ENCODE peak calls at places on chromosomes 2 and 18, in six cellular contexts. M is neural crest cell, Q is esophagus squamous epithelium, E is fibroblast of mammary gland, S is thoracic aorta, Z is BE2C. U is an unnamed sample.

GRCh38 chr18:7889515-7889914 is 322.4 kb downstream of the PTPRM start:
- DNase-seq in M (no peak), Q (no peak), E (no peak), S (no peak), Z (no peak), U (no peak)

GRCh38 chr18:74806700-74807416 is 209.2 kb downstream of the ZNF407 start:
- DNase-seq in M (no peak), Q (no peak), E (peak; percentile 88), S (no peak), Z (no peak), U (no peak)

GRCh38 chr2:15603044-15603765 is 11.5 kb downstream of the DDX1 start:
- DNase-seq in M (no peak), Q (no peak), E (no peak), S (no peak), Z (no peak), U (no peak)

GRCh38 chr18:10285283-10285640 is 169.2 kb upstream of the APCDD1 start:
- DNase-seq in M (no peak), Q (no peak), E (no peak), S (no peak), Z (no peak), U (no peak)

GRCh38 chr2:227817940-227818568 is 4.4 kb downstream of the CCL20 start:
- DNase-seq in M (no peak), Q (peak; percentile 64), E (peak; percentile 100), S (peak; percentile 100), Z (peak; percentile 21), U (peak; percentile 94)

GRCh38 chr18:7164610-7165009 is 47.0 kb upstream of the LAMA1 start:
- DNase-seq in M (no peak), Q (no peak), E (peak; percentile 53), S (no peak), Z (no peak), U (no peak)

GRCh38 chr2:48543895-48544294 is 13.9 kb downstream of the STON1 start:
- DNase-seq in M (no peak), Q (no peak), E (no peak), S (no peak), Z (no peak), U (no peak)

GRCh38 chr2:32212293-32212692 is 46.6 kb downstream of the SLC30A6 start:
- DNase-seq in M (no peak), Q (no peak), E (no peak), S (no peak), Z (no peak), U (no peak)

GRCh38 chr18:26460449-26461091 is 87.8 kb downstream of the KCTD1 start:
- DNase-seq in M (no peak), Q (no peak), E (no peak), S (no peak), Z (no peak), U (no peak)

GRCh38 chr2:43818761-43819160 is 19.9 kb downstream of the ABCG5 start:
- DNase-seq in M (no peak), Q (no peak), E (peak; percentile 75), S (no peak), Z (no peak), U (peak; percentile 44)

GRCh38 chr2:69151974-69152373 is 139.0 kb downstream of the ANTXR1 start:
- DNase-seq in M (no peak), Q (no peak), E (no peak), S (no peak), Z (no peak), U (no peak)

GRCh38 chr2:112010751-112011150 is 44.3 kb upstream of the TMEM87B start:
- DNase-seq in M (no peak), Q (no peak), E (no peak), S (no peak), Z (no peak), U (no peak)

GRCh38 chr2:134310450-134311079 is 56.7 kb downstream of the MGAT5 start:
- DNase-seq in M (no peak), Q (no peak), E (peak; percentile 4), S (peak; percentile 19), Z (peak; percentile 44), U (no peak)

GRCh38 chr18:64659186-64659585 is 510.3 kb upstream of the LINC00305 start:
- DNase-seq in M (no peak), Q (no peak), E (no peak), S (no peak), Z (no peak), U (no peak)

DNA sequence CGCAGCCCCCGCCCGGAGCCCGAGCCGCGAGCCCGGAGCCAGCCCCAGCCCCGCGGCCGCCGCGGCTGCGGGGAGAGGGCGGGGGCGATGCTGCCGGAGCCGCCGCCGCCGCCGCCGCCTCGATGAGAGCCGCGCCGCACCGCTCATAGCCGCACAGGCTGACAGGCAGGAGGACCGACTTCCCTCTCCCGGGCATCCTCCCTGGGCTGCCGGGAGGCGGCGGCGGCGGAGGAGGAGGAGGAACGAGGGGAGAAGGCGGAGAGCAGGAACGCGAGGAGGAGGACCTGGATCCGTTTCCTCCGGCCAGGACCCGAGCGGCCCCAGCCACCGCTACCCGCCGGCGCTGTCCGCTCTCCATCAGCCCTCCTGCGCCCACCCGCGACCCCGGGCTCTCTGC is 370 bp downstream of the KLHL29 start:
- DNase-seq in M (peak; percentile 33), Q (no peak), E (no peak), S (no peak), Z (peak; percentile 62), U (no peak)
- TF ChIP-seq CTCF in M (no peak), Q (no peak), E (no peak), S (no peak), Z (no peak), U (no peak)

GRCh38 chr2:120779781-120780283 is 44.2 kb downstream of the GLI2 start:
- DNase-seq in M (no peak), Q (no peak), E (peak; percentile 77), S (no peak), Z (no peak), U (no peak)
- TF ChIP-seq CTCF in M (no peak), Q (no peak), E (peak; percentile 30), S (no peak), Z (no peak), U (no peak)

DNA sequence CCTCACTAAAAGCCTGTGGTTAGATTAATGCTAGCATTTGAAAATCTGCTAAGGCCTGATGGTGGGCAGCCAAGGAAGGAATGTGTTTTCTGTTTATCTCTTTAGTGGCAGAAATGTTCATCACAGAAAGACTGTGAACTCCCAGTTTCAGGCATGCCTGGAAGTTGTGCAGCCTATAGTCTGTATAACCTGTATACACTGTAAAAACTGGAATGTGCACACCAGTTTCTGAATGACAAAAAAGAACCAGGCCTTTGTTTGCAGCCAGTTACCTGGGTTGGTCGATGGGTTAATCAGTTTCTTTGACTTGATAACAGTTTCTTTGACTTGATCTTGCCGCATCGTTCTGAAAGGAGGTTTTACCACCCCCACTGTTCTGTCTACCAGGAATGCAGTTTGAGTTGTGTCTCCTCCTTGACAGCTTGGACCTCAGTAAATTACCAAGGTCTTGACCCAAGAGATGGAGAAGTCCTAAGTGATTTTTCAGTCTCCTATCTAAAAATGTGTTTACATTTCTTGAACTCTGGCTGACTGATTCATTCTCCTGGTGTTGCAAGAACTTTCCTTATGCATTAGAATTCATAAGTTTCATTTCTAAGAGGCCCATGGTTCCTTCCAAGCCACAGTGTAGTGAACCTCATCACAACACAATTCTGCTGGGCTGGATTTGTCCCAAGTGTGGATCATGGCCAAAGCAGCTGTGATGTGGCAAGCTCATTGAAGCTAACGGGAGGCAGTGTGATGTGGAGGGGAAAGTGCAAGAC is 62.2 kb downstream of the KIAA2012 start:
- DNase-seq in M (no peak), Q (no peak), E (peak; percentile 99), S (peak; percentile 33), Z (no peak), U (peak; percentile 95)
- TF ChIP-seq CTCF in M (no peak), Q (no peak), E (no peak), S (no peak), Z (no peak), U (no peak)

GRCh38 chr2:65443509-65444200 is 11.3 kb upstream of the SPRED2 start:
- DNase-seq in M (no peak), Q (no peak), E (no peak), S (no peak), Z (no peak), U (no peak)
- TF ChIP-seq CTCF in M (no peak), Q (no peak), E (no peak), S (no peak), Z (no peak), U (no peak)

GRCh38 chr2:11480859-11481258 is 14.9 kb upstream of the E2F6 start:
- DNase-seq in M (no peak), Q (no peak), E (no peak), S (no peak), Z (no peak), U (no peak)

GRCh38 chr2:11481426-11481788 is 15.4 kb upstream of the E2F6 start:
- DNase-seq in M (no peak), Q (no peak), E (no peak), S (no peak), Z (no peak), U (no peak)

GRCh38 chr2:11483806-11484147 is 17.8 kb upstream of the E2F6 start:
- DNase-seq in M (no peak), Q (no peak), E (no peak), S (no peak), Z (no peak), U (no peak)

GRCh38 chr2:11481789-11482472 is 16.0 kb upstream of the E2F6 start:
- DNase-seq in M (peak; percentile 36), Q (no peak), E (no peak), S (no peak), Z (no peak), U (no peak)

DNA sequence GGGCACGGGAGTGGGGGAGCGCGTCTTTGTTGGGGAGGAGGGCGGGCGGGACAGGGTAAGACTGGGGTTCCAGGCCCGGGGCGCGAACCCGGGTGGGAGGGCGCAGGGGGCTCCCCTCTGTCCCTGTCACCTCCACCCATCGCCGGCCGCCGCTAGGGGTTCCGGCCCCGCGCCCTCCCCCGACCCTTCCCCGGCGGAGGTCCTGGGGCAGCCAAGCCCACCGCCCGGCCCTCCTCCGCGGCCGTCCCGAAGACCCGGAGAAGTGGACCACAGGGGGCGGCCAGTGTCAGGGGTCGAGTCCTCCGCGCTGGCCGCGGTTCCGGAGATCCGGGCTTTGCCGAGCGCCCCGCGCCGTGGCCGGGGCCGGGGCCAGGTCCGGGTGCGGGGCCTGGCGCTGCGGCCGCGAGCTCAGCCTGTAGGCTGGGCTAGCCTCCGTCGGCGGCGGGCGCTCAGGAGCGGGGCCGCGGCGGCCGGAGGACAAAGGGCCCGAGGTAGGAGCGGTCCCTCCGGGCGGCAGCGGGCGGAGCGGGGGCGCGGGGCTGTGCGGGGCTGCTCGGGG is 16.6 kb upstream of the E2F6 start:
- DNase-seq in M (peak; percentile 83), Q (no peak), E (no peak), S (no peak), Z (peak; percentile 82), U (no peak)
- TF ChIP-seq CTCF in M (peak; percentile 50), Q (no peak), E (no peak), S (no peak), Z (no peak), U (no peak)

GRCh38 chr2:149038442-149039212 is at the start of gene LYPD6B:
- DNase-seq in M (peak; percentile 14), Q (no peak), E (no peak), S (no peak), Z (no peak), U (no peak)
- TF ChIP-seq CTCF in M (peak; percentile 28), Q (peak; percentile 8), E (no peak), S (no peak), Z (no peak), U (no peak)

DNA sequence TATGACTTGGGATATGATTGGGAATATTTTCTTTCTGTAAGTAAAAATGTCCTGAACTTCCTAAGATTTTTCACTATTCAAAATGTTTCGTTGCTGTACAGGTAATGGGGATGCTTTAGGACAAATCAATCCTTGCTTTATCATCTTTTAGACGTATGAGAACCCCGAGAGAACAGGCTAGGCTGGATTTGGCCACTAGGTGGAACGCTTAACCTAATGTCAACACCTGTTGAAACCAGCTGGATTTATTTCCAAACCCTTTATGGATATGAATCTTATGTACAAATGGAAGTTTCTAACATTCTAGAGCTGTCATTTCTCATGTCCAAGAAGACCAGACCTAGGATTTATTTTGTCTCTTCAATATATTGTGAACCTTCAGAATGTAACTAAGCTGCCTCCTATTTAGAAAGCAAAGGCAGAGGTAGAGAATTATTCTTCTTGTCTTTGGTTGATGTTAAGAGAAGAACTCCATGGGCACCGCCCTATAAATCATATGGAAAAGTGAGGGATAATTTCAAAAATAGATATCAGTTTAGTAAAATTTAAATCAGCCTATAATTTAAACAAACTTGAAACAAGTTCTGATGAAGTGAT is 96.7 kb downstream of the PMAIP1 start:
- DNase-seq in M (peak; percentile 44), Q (no peak), E (peak; percentile 58), S (no peak), Z (peak; percentile 47), U (no peak)
- TF ChIP-seq CTCF in M (peak; percentile 79), Q (peak; percentile 57), E (peak; percentile 88), S (no peak), Z (peak; percentile 75), U (no peak)

U was measured in lower leg skin.